ENCODE peak calls at places on chromosomes 5 and 9, in seven cellular contexts. M is fibroblast of lung; H is neuronal stem cell; Q is CD8-positive, alpha-beta T cell; K is ovary; E is stomach; F is thoracic aorta. D is an unnamed sample. For H3K4me1, the result is how much of the 10 kb centered on the place peaks cover.

GRCh38 chr9:89463986-89464901 is 33.7 kb downstream of the SEMA4D start:
- DNase-seq in H (no peak), K (no peak), E (peak), Q (peak), F (no peak), M (no peak), D (peak)

GRCh38 chr5:33612386-33612785 is 171.6 kb downstream of the TARS1 start:
- DNase-seq in K (no peak), Q (no peak), H (no peak), M (peak), F (no peak), E (no peak), D (no peak)

GRCh38 chr5:132098151-132098594 is 24.6 kb downstream of the CSF2 start:
- DNase-seq in M (peak), E (no peak), Q (no peak), H (no peak), F (no peak), K (no peak), D (no peak)

GRCh38 chr5:864492-865167 is 13.8 kb upstream of the ZDHHC11 start:
- DNase-seq in F (no peak), M (no peak), H (no peak), K (peak), Q (no peak), E (no peak), D (peak)

GRCh38 chr5:138979684-138980275 is 104.6 kb upstream of the LRRTM2 start:
- DNase-seq in H (no peak), K (no peak), F (no peak), E (no peak), Q (peak), M (no peak), D (no peak)

GRCh38 chr5:37881359-37881758 is 41.5 kb upstream of the GDNF start:
- DNase-seq in H (no peak), Q (no peak), E (no peak), M (no peak), K (no peak), F (no peak), D (no peak)

GRCh38 chr5:101531031-101531430 is 627.9 kb upstream of the ST8SIA4 start:
- DNase-seq in F (no peak), M (no peak), H (no peak), E (no peak), K (no peak), Q (no peak), D (no peak)

GRCh38 chr9:137615387-137615871 is 3.4 kb upstream of the EHMT1 start:
- DNase-seq in E (no peak), M (no peak), H (no peak), K (no peak), F (no peak), Q (no peak), D (peak)

GRCh38 chr9:20490246-20490834 is 132.0 kb downstream of the MLLT3 start:
- DNase-seq in M (no peak), F (no peak), E (no peak), H (no peak), Q (no peak), K (no peak), D (no peak)

GRCh38 chr5:81751836-81752643 is 1.1 kb upstream of the SSBP2 start:
- DNase-seq in M (no peak), E (peak), F (no peak), K (no peak), Q (no peak), H (peak), D (peak)

GRCh38 chr5:107617052-107617451 is 53.7 kb downstream of the EFNA5 start:
- DNase-seq in H (no peak), Q (no peak), M (no peak), F (no peak), K (no peak), E (no peak), D (no peak)

GRCh38 chr9:37178742-37179141 is 58.4 kb downstream of the ZCCHC7 start:
- DNase-seq in H (no peak), F (no peak), E (no peak), Q (no peak), K (no peak), M (no peak), D (no peak)

GRCh38 chr5:31967461-31967860 is 206.7 kb downstream of the GOLPH3 start:
- DNase-seq in E (no peak), Q (no peak), H (no peak), K (no peak), F (no peak), M (no peak), D (no peak)

GRCh38 chr9:35650341-35651158 is at the start of gene SIT1:
- DNase-seq in F (no peak), H (no peak), E (no peak), K (no peak), Q (no peak), M (no peak), D (peak)

GRCh38 chr9:9563817-9564216 is 1049.0 kb downstream of the PTPRD start:
- DNase-seq in H (no peak), F (no peak), M (no peak), E (no peak), K (no peak), Q (no peak), D (no peak)

GRCh38 chr9:81671880-81672280 is 17.5 kb downstream of the TLE1 start:
- DNase-seq in Q (no peak), M (peak), K (peak), F (peak), E (peak), H (no peak), D (peak)

GRCh38 chr5:28408186-28408585 is 1369.8 kb upstream of the CDH9 start:
- DNase-seq in K (no peak), M (peak), H (no peak), E (no peak), F (no peak), Q (no peak), D (no peak)

GRCh38 chr9:26954050-26954508 is 2.1 kb upstream of the IFT74 start:
- DNase-seq in M (no peak), F (no peak), K (no peak), E (no peak), Q (no peak), H (no peak), D (no peak)

GRCh38 chr9:137114220-137114612 is 317 bp downstream of the DPP7 start:
- DNase-seq in Q (no peak), K (no peak), E (no peak), M (no peak), H (no peak), F (no peak), D (peak)

GRCh38 chr9:106868565-106868964 is 5.6 kb downstream of the ZNF462 start:
- DNase-seq in F (no peak), M (no peak), E (no peak), H (no peak), Q (no peak), K (no peak), D (peak)

GRCh38 chr5:181223729-181224389 is 778 bp downstream of the TRIM41 start:
- DNase-seq in M (peak), F (no peak), Q (no peak), H (peak), K (no peak), E (peak), D (peak)

GRCh38 chr5:140250386-140250785 is 52.5 kb downstream of the PFDN1 start:
- DNase-seq in Q (no peak), F (no peak), H (no peak), K (no peak), M (no peak), E (no peak), D (no peak)

GRCh38 chr5:147780924-147781530 is 1.5 kb downstream of the JAKMIP2 start:
- DNase-seq in E (no peak), F (no peak), H (peak), K (no peak), Q (no peak), M (no peak), D (no peak)

GRCh38 chr5:4375640-4376039 is 764.5 kb upstream of the ADAMTS16 start:
- DNase-seq in F (no peak), K (no peak), H (no peak), Q (no peak), M (no peak), E (no peak), D (no peak)

GRCh38 chr5:167653645-167654106 is 637.8 kb upstream of the WWC1 start:
- DNase-seq in Q (no peak), E (no peak), F (no peak), M (peak), H (no peak), K (no peak), D (no peak)

GRCh38 chr5:3929799-3930198 is 334.2 kb downstream of the IRX1 start:
- DNase-seq in M (no peak), F (no peak), H (no peak), K (no peak), E (no peak), Q (no peak), D (no peak)

GRCh38 chr5:72501475-72501874 is 5.7 kb downstream of the ZNF366 start:
- DNase-seq in M (peak), K (no peak), Q (no peak), F (no peak), H (peak), E (no peak), D (no peak)

GRCh38 chr9:135023389-135023788 is 64.1 kb upstream of the OLFM1 start:
- DNase-seq in H (no peak), M (peak), E (no peak), K (no peak), Q (no peak), F (no peak), D (no peak)

GRCh38 chr5:9033524-9033923 is 512.4 kb downstream of the SEMA5A start:
- DNase-seq in K (no peak), E (no peak), M (no peak), Q (no peak), H (no peak), F (no peak), D (no peak)

GRCh38 chr9:114852050-114852594 is 46.3 kb upstream of the TNFSF15 start:
- DNase-seq in Q (no peak), H (no peak), K (no peak), E (peak), F (no peak), M (peak), D (no peak)

GRCh38 chr5:34919077-34919476 is 3.6 kb downstream of the BRIX1 start:
- DNase-seq in F (no peak), M (no peak), Q (no peak), E (no peak), H (no peak), K (no peak), D (no peak)

GRCh38 chr5:32330126-32330971 is 17.6 kb upstream of the MTMR12 start:
- DNase-seq in H (no peak), E (no peak), K (peak), Q (no peak), M (no peak), F (no peak), D (no peak)

GRCh38 chr5:3123763-3124157 is 372.3 kb upstream of the IRX2 start:
- DNase-seq in H (no peak), K (no peak), F (no peak), Q (no peak), M (no peak), E (no peak), D (no peak)

GRCh38 chr9:80796662-80797426 is 892.5 kb downstream of the TLE1 start:
- DNase-seq in H (peak), K (no peak), Q (no peak), F (no peak), E (no peak), M (no peak), D (no peak)

GRCh38 chr9:104177003-104177611 is 83.0 kb downstream of the SMC2 start:
- DNase-seq in K (no peak), H (no peak), F (no peak), M (no peak), E (no peak), Q (no peak), D (no peak)

GRCh38 chr5:1118231-1118698 is 6.4 kb upstream of the SLC12A7 start:
- DNase-seq in M (peak), Q (no peak), F (no peak), K (peak), H (no peak), E (no peak), D (peak)

GRCh38 chr9:123150708-123151503 is 117.4 kb downstream of the GPR21 start:
- DNase-seq in K (no peak), M (peak), H (no peak), F (no peak), Q (no peak), E (no peak), D (no peak)

GRCh38 chr5:107372723-107373487 is 297.8 kb downstream of the EFNA5 start:
- DNase-seq in Q (no peak), M (peak), E (no peak), H (no peak), F (no peak), K (no peak), D (no peak)

GRCh38 chr9:117704024-117704575 is at the start of gene TLR4:
- DNase-seq in Q (no peak), E (peak), F (no peak), H (peak), K (peak), M (peak), D (peak)

GRCh38 chr9:122988919-122989614 is 44.4 kb upstream of the GPR21 start:
- DNase-seq in H (no peak), Q (no peak), K (no peak), M (no peak), F (no peak), E (no peak), D (no peak)

GRCh38 chr9:94644543-94644942 is 5.2 kb upstream of the FBP1 start:
- DNase-seq in F (no peak), E (no peak), M (no peak), K (no peak), H (no peak), Q (no peak), D (peak)
- H3K4me1 ChIP-seq in F (under half), E (under half), M (under half), K (under half), H (under half), Q (under half), D (under half)

GRCh38 chr9:127578627-127578951 is 33.5 kb upstream of the STXBP1 start:
- DNase-seq in M (no peak), K (no peak), E (no peak), H (no peak), Q (no peak), F (no peak), D (no peak)

GRCh38 chr9:127572961-127573727 is 38.9 kb upstream of the STXBP1 start:
- DNase-seq in M (peak), H (no peak), E (no peak), K (no peak), Q (no peak), F (no peak), D (no peak)

GRCh38 chr9:127574089-127574921 is 37.8 kb upstream of the STXBP1 start:
- DNase-seq in K (no peak), F (peak), M (peak), H (no peak), E (peak), Q (no peak), D (peak)

GRCh38 chr9:127578952-127579853 is 32.9 kb upstream of the STXBP1 start:
- DNase-seq in E (peak), H (no peak), K (peak), Q (peak), F (peak), M (peak), D (peak)

DNA sequence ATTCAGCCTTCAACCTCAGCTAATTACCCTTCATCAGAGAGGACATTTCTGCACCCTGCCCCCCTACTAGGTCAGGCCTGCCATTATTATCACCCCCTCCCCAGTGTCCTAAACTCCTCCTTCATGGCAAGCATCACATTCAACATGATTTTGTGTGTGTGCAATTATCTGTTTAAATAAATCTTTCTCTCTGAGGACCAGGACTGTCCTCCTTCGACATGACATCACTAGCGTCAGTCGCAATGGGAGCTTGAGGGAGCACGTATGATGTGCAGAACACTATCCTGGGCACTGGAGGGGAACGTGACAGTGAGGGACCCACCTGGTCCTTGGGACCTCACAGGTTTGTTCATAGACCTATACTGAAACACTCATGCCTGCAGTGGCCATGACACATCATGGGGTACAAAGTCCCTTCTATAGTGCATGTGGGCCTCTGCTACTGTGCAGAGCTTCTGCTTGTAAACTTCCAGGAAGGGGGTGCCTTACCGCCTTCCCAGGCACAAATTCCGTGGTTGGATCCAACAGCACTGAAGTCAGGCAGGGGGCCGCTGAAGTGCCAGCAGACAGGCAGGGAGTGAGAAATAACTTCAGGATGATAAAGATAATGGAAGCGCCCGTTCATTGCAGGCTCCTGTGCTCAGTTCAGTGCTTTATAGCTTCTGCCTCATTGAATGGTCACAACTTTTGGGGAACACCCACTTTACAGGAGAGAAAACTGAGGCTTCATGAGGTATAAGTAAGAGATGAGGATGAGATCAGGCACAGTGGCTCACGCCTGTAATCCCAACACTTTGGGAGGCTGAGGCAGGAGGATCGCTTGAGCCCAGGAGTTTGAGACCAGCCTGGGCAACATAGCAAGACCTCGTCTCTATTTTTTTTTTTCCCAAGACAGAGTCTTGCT is 36.0 kb upstream of the STXBP1 start:
- DNase-seq in K (no peak), H (no peak), Q (no peak), M (peak), F (no peak), E (no peak), D (no peak)
- H3K4me1 ChIP-seq in K (under half), H (under half), Q (under half), M (under half), F (under half), E (half or more), D (under half)

DNA sequence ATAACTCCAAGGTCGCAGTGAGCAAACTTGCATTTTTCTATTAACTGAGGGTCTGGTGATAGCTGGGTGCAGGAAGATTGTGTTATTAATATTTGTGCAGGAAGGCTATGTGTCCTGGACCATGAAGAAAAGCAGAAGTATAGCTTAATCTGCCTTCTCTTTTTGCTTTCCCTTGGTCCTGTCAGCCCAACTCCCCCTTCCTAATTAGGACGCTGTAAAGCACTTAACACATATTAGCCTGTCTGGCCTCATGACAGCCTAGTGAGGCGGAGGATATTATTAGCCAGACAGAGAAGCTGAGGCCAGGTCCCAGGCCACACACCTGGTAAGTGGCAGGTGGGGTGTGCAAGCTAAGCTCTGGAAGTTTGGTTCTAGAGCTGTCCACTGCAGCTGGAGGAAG is 29.5 kb downstream of the SLC46A2 start:
- DNase-seq in H (no peak), M (no peak), F (no peak), Q (no peak), K (no peak), E (no peak), D (no peak)
- H3K4me1 ChIP-seq in H (under half), M (under half), F (under half), Q (under half), K (under half), E (under half), D (under half)

GRCh38 chr5:151093476-151093889 is 12.6 kb upstream of the TNIP1 start:
- DNase-seq in Q (no peak), E (no peak), K (no peak), H (no peak), F (no peak), M (peak), D (no peak)
- H3K4me1 ChIP-seq in Q (under half), E (under half), K (under half), H (under half), F (under half), M (under half), D (under half)

GRCh38 chr9:133113928-133114351 is 7.1 kb downstream of the RALGDS start:
- DNase-seq in K (peak), Q (no peak), M (no peak), H (no peak), E (no peak), F (no peak), D (peak)
- H3K4me1 ChIP-seq in K (under half), Q (half or more), M (under half), H (under half), E (half or more), F (under half), D (under half)

GRCh38 chr5:41404757-41405156 is 105.6 kb downstream of the PLCXD3 start:
- DNase-seq in E (no peak), Q (no peak), M (peak), K (no peak), F (no peak), H (no peak), D (no peak)
- H3K4me1 ChIP-seq in E (under half), Q (under half), M (under half), K (under half), F (under half), H (under half), D (under half)

DNA sequence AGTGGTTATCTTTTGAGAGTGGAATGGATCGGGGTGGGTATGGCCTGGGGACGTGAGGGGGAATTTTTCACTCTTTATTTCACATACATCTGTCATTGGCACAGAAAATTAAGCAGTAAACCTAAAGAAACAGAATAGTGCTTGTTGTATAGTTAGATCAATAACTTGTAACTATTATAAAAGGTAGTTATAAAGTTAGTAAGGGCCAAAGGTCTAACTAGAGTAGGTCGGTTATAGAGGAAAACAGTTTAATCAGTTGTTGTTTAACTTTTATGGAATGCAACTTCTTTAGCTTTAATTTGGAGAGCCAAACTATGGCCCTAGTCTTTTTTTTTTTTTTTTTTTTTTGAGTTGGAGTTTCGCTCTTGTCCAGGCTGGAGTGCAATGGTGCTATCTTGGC is 66.0 kb upstream of the ABL1 start:
- DNase-seq in F (no peak), K (no peak), E (no peak), Q (no peak), M (no peak), H (no peak), D (no peak)
- H3K4me1 ChIP-seq in F (under half), K (under half), E (under half), Q (under half), M (under half), H (under half), D (under half)

D was measured in right cardiac atrium.